ENCODE peak calls at places on chromosomes 7 and 10, in nine cellular contexts. N is DMS 273 treated with DMSO at 0.1 percent for 48 hours; J is naive thymus-derived CD8-positive, alpha-beta T cell; U is cardiac muscle cell; L is CD8-positive, alpha-beta T cell; X is GM13976; Q is left lobe of liver; K is C1 segment of cervical spinal cord; H is transverse colon. I is an unnamed sample.

GRCh38 chr7:35749548-35749947 is 51.3 kb upstream of the SEPTIN7 start:
- DNase-seq in N (no peak), J (no peak), U (peak; percentile 85), L (no peak), X (no peak), Q (no peak), K (no peak), H (no peak), I (no peak)

GRCh38 chr10:33263453-33263852 is 71.0 kb downstream of the NRP1 start:
- DNase-seq in N (no peak), J (no peak), U (peak; percentile 58), L (no peak), X (no peak), Q (no peak), K (no peak), H (no peak), I (no peak)

GRCh38 chr10:62972103-62972502 is 155.9 kb upstream of the EGR2 start:
- DNase-seq in N (no peak), J (no peak), U (peak; percentile 48), L (no peak), X (no peak), Q (no peak), K (no peak), H (no peak), I (no peak)

GRCh38 chr7:111871283-111871682 is 309.0 kb upstream of the IMMP2L start:
- DNase-seq in N (no peak), J (no peak), U (no peak), L (no peak), X (no peak), Q (no peak), K (no peak), H (no peak), I (no peak)

GRCh38 chr7:73831656-73832579 is 1.1 kb downstream of the CLDN4 start:
- DNase-seq in N (no peak), J (no peak), U (no peak), L (no peak), X (peak; percentile 14), Q (no peak), K (no peak), H (peak; percentile 81), I (no peak)

GRCh38 chr7:129262333-129262732 is 37.5 kb downstream of the AHCYL2 start:
- DNase-seq in N (no peak), J (peak; percentile 9), U (no peak), L (no peak), X (no peak), Q (no peak), K (no peak), H (no peak), I (no peak)

GRCh38 chr7:82325416-82325815 is 118.2 kb downstream of the CACNA2D1 start:
- DNase-seq in N (no peak), J (no peak), U (no peak), L (no peak), X (no peak), Q (no peak), K (no peak), H (no peak), I (no peak)

GRCh38 chr10:77428776-77429395 is 208.7 kb downstream of the KCNMA1 start:
- DNase-seq in N (no peak), J (no peak), U (peak; percentile 79), L (no peak), X (no peak), Q (no peak), K (no peak), H (peak; percentile 49), I (no peak)

GRCh38 chr7:131007439-131008330 is 273.7 kb upstream of the KLF14 start:
- DNase-seq in N (peak; percentile 52), J (peak; percentile 61), U (peak; percentile 81), L (peak; percentile 37), X (peak; percentile 55), Q (no peak), K (no peak), H (peak; percentile 82), I (peak; percentile 38)

GRCh38 chr10:79223346-79224048 is 123.8 kb upstream of the PPIF start:
- DNase-seq in N (no peak), J (no peak), U (peak; percentile 76), L (no peak), X (no peak), Q (no peak), K (no peak), H (peak; percentile 51), I (no peak)

GRCh38 chr7:29564455-29565185 is 985 bp downstream of the PRR15 start:
- DNase-seq in N (peak; percentile 57), J (no peak), U (peak; percentile 78), L (no peak), X (peak; percentile 46), Q (peak; percentile 46), K (no peak), H (peak; percentile 73), I (no peak)

GRCh38 chr7:77855371-77856083 is 57.0 kb downstream of the PHTF2 start:
- DNase-seq in N (peak; percentile 22), J (no peak), U (peak; percentile 82), L (no peak), X (no peak), Q (peak; percentile 53), K (no peak), H (no peak), I (no peak)

GRCh38 chr10:125030567-125031197 is 88.8 kb downstream of the ZRANB1 start:
- DNase-seq in N (no peak), J (no peak), U (no peak), L (no peak), X (no peak), Q (no peak), K (no peak), H (no peak), I (no peak)

GRCh38 chr7:150580615-150580986 is 13.4 kb downstream of the GIMAP4 start:
- DNase-seq in N (no peak), J (no peak), U (no peak), L (no peak), X (no peak), Q (no peak), K (no peak), H (no peak), I (no peak)

GRCh38 chr7:93856319-93856718 is 34.2 kb downstream of the TFPI2 start:
- DNase-seq in N (no peak), J (no peak), U (no peak), L (no peak), X (no peak), Q (no peak), K (no peak), H (no peak), I (no peak)

GRCh38 chr7:151225948-151226510 is 976 bp downstream of the ABCF2 start:
- DNase-seq in N (no peak), J (no peak), U (no peak), L (no peak), X (no peak), Q (no peak), K (no peak), H (no peak), I (no peak)

GRCh38 chr7:35792472-35793224 is 8.2 kb upstream of the SEPTIN7 start:
- DNase-seq in N (no peak), J (no peak), U (peak; percentile 70), L (no peak), X (no peak), Q (no peak), K (no peak), H (no peak), I (no peak)

GRCh38 chr10:132329565-132330485 is 2.2 kb upstream of the LRRC27 start:
- DNase-seq in N (no peak), J (no peak), U (peak; percentile 73), L (peak; percentile 22), X (no peak), Q (no peak), K (no peak), H (no peak), I (no peak)

GRCh38 chr7:120988591-120989299 is at the start of gene CPED1:
- DNase-seq in N (no peak), J (peak; percentile 20), U (peak; percentile 81), L (no peak), X (peak; percentile 38), Q (peak; percentile 90), K (peak; percentile 27), H (peak; percentile 73), I (no peak)

GRCh38 chr10:112835933-112836564 is 114.0 kb upstream of the TCF7L2 start:
- DNase-seq in N (no peak), J (no peak), U (peak; percentile 51), L (no peak), X (no peak), Q (peak; percentile 92), K (no peak), H (peak; percentile 28), I (no peak)